ENCODE peak calls at places on chromosome 3, in ten cellular contexts. L is GM12865, U is glutamatergic neuron, R is type B pancreatic cell, P is endothelial cell, Y is dorsolateral prefrontal cortex, H is GM13976, S is esophagus squamous epithelium, E is AG04450, A is astrocyte. Z is an unnamed sample.

GRCh38 chr3:141426404-141427034 is 58.2 kb downstream of the ZBTB38 start:
- DNase-seq in L (no peak), U (no peak), R (peak; percentile 49), P (no peak), Y (peak; percentile 74), H (no peak), S (no peak), E (no peak), A (peak; percentile 75), Z (no peak)

GRCh38 chr3:98003306-98003969 is 31.2 kb upstream of the RIOX2 start:
- DNase-seq in L (peak; percentile 63), U (no peak), R (no peak), P (no peak), Y (no peak), H (no peak), S (no peak), E (no peak), A (no peak), Z (no peak)

GRCh38 chr3:6120786-6121185 is 740.1 kb upstream of the GRM7 start:
- DNase-seq in L (no peak), U (no peak), R (no peak), P (no peak), Y (no peak), H (no peak), S (no peak), E (no peak), A (peak; percentile 14), Z (no peak)

GRCh38 chr3:32309653-32310242 is 71.3 kb downstream of the CMTM8 start:
- DNase-seq in L (no peak), U (no peak), R (no peak), P (no peak), Y (no peak), H (peak; percentile 50), S (no peak), E (no peak), A (no peak), Z (peak; percentile 56)

GRCh38 chr3:25291524-25291923 is 136.5 kb upstream of the RARB start:
- DNase-seq in L (no peak), U (no peak), R (no peak), P (no peak), Y (no peak), H (no peak), S (no peak), E (no peak), A (no peak), Z (no peak)

GRCh38 chr3:73812054-73812453 is 187.3 kb upstream of the PDZRN3 start:
- DNase-seq in L (no peak), U (no peak), R (no peak), P (no peak), Y (no peak), H (no peak), S (no peak), E (no peak), A (no peak), Z (no peak)

GRCh38 chr3:3295586-3295985 is 116.1 kb upstream of the CRBN start:
- DNase-seq in L (no peak), U (no peak), R (no peak), P (no peak), Y (no peak), H (no peak), S (no peak), E (no peak), A (no peak), Z (no peak)

GRCh38 chr3:189726277-189726676 is 95.1 kb downstream of the TP63 start:
- DNase-seq in L (no peak), U (no peak), R (no peak), P (no peak), Y (no peak), H (no peak), S (no peak), E (no peak), A (no peak), Z (no peak)

GRCh38 chr3:17183951-17184550 is 299.3 kb downstream of the PLCL2 start:
- DNase-seq in L (no peak), U (no peak), R (no peak), P (no peak), Y (no peak), H (no peak), S (no peak), E (no peak), A (peak; percentile 74), Z (no peak)

GRCh38 chr3:46966811-46967210 is 9.7 kb downstream of the CCDC12 start:
- DNase-seq in L (peak; percentile 35), U (no peak), R (no peak), P (no peak), Y (no peak), H (no peak), S (no peak), E (no peak), A (no peak), Z (no peak)

GRCh38 chr3:186209810-186210752 is 101.2 kb upstream of the ETV5 start:
- DNase-seq in L (peak; percentile 16), U (no peak), R (no peak), P (no peak), Y (peak; percentile 88), H (peak; percentile 47), S (no peak), E (peak; percentile 26), A (peak; percentile 77), Z (peak; percentile 46)

GRCh38 chr3:51706788-51707731 is at the start of gene GRM2:
- DNase-seq in L (no peak), U (peak; percentile 87), R (peak; percentile 88), P (peak; percentile 89), Y (peak; percentile 65), H (no peak), S (no peak), E (peak; percentile 38), A (peak; percentile 77), Z (no peak)

GRCh38 chr3:54146383-54147239 is 24.3 kb downstream of the CACNA2D3 start:
- DNase-seq in L (peak; percentile 33), U (peak; percentile 77), R (no peak), P (peak; percentile 71), Y (peak; percentile 77), H (peak; percentile 51), S (no peak), E (no peak), A (no peak), Z (peak; percentile 36)

GRCh38 chr3:101009386-101009785 is 16.2 kb upstream of the ABI3BP start:
- DNase-seq in L (no peak), U (no peak), R (no peak), P (no peak), Y (no peak), H (no peak), S (no peak), E (no peak), A (no peak), Z (no peak)

GRCh38 chr3:72011495-72011894 is 226.5 kb upstream of the PROK2 start:
- DNase-seq in L (no peak), U (no peak), R (no peak), P (no peak), Y (no peak), H (no peak), S (no peak), E (no peak), A (peak; percentile 88), Z (no peak)

GRCh38 chr3:170814822-170815221 is 55.2 kb downstream of the RPL22L1 start:
- DNase-seq in L (no peak), U (no peak), R (no peak), P (no peak), Y (no peak), H (no peak), S (no peak), E (no peak), A (no peak), Z (no peak)

GRCh38 chr3:128748527-128748926 is 22.5 kb downstream of the RAB7A start:
- DNase-seq in L (no peak), U (no peak), R (no peak), P (no peak), Y (no peak), H (no peak), S (no peak), E (no peak), A (no peak), Z (no peak)

GRCh38 chr3:123390865-123391613 is 57.9 kb downstream of the ADCY5 start:
- DNase-seq in L (no peak), U (no peak), R (no peak), P (no peak), Y (no peak), H (no peak), S (no peak), E (no peak), A (peak; percentile 26), Z (no peak)

DNA sequence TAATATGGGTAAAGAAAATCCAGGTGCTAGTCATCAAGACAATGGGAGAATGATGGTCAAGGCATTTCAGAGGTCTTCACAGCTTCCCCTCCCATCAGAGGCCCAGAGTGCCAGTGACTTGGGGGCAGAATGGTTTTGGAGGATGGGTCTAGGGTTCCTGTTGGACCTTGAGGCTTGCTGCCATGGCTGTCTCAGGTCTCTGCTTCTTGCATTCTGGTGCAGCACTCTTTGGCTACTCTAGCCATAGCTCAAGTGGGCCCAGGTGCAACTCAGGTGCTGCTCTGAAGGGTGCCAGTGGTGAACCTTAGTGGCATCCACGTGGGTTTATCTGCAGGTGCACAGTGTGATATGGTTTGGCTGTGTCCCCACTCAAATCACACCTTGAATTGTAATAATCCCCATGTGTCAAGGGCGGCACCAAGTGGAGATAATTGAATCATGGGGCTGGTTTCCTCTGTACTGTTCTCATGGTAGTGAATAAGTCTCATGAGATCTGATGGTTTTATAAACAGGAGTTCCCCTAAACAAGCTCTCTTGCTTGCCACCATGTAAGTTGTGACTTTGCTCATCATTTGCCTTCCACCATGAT is 48.5 kb upstream of the PEX5L start:
- DNase-seq in L (peak; percentile 42), U (no peak), R (no peak), P (no peak), Y (no peak), H (no peak), S (no peak), E (no peak), A (no peak), Z (no peak)
- TF ChIP-seq CTCF in L (peak; percentile 32), U (no peak), R (no peak), P (no peak), Y (no peak), H (no peak), S (no peak), E (no peak), A (no peak), Z (no peak)

GRCh38 chr3:8996681-8997121 is 33.4 kb upstream of the RAD18 start:
- DNase-seq in L (no peak), U (peak; percentile 50), R (no peak), P (peak; percentile 30), Y (peak; percentile 65), H (no peak), S (no peak), E (peak; percentile 11), A (peak; percentile 10), Z (no peak)
- TF ChIP-seq CTCF in L (no peak), U (peak; percentile 29), R (peak; percentile 57), P (no peak), Y (no peak), H (no peak), S (peak; percentile 8), E (peak; percentile 46), A (peak; percentile 16), Z (no peak)

GRCh38 chr3:133992385-133992784 is 37.3 kb downstream of the SLCO2A1 start:
- DNase-seq in L (no peak), U (no peak), R (no peak), P (no peak), Y (no peak), H (no peak), S (no peak), E (no peak), A (no peak), Z (no peak)
- TF ChIP-seq CTCF in L (no peak), U (no peak), R (peak; percentile 29), P (no peak), Y (no peak), H (no peak), S (no peak), E (peak; percentile 25), A (no peak), Z (no peak)

GRCh38 chr3:64063982-64064438 is 40.7 kb upstream of the PSMD6 start:
- DNase-seq in L (no peak), U (no peak), R (no peak), P (no peak), Y (no peak), H (no peak), S (no peak), E (no peak), A (no peak), Z (no peak)
- TF ChIP-seq CTCF in L (no peak), U (no peak), R (no peak), P (no peak), Y (no peak), H (no peak), S (no peak), E (no peak), A (no peak), Z (no peak)